ENCODE peak calls at places on chromosomes 1 and 21, in four cellular contexts. B is K562, K is HepG2, X is GM12878. D is an unnamed sample. For H3K4me1, the result is how much of the 10 kb centered on the place peaks cover.

GRCh38 chr1:170730443-170730842 is 66.5 kb downstream of the PRRX1 start:
- DNase-seq in X (no peak), K (no peak), B (no peak), D (no peak)

GRCh38 chr1:1616045-1616821 is 933 bp downstream of the MIB2 start:
- DNase-seq in B (peak), X (no peak), K (no peak), D (peak)

GRCh38 chr1:224430511-224431113 is 4.0 kb downstream of the WDR26 start:
- DNase-seq in B (peak), X (no peak), K (peak), D (no peak)

GRCh38 chr1:55623339-55623738 is 408.2 kb upstream of the USP24 start:
- DNase-seq in B (peak), X (no peak), K (no peak), D (no peak)

GRCh38 chr1:21936366-21937031 is 611 bp downstream of the HSPG2 start:
- DNase-seq in B (peak), X (no peak), K (no peak), D (no peak)

GRCh38 chr1:34591751-34592629 is 162.9 kb upstream of the GJB5 start:
- DNase-seq in K (peak), B (peak), X (peak), D (no peak)

GRCh38 chr1:28759257-28759656 is 22.5 kb downstream of the YTHDF2 start:
- DNase-seq in K (no peak), X (no peak), B (no peak), D (no peak)

GRCh38 chr1:234581063-234581714 is 28.8 kb downstream of the IRF2BP2 start:
- DNase-seq in B (no peak), K (no peak), X (no peak), D (no peak)

GRCh38 chr1:41672173-41672572 is 187.7 kb upstream of the EDN2 start:
- DNase-seq in B (peak), X (no peak), K (no peak), D (no peak)

GRCh38 chr1:112465122-112465521 is 43.6 kb upstream of the WNT2B start:
- DNase-seq in B (no peak), K (no peak), X (no peak), D (no peak)

GRCh38 chr1:156106624-156107488 is 7.7 kb upstream of the LMNA start:
- DNase-seq in X (no peak), B (peak), K (no peak), D (peak)

GRCh38 chr1:41640756-41641482 is 156.4 kb upstream of the EDN2 start:
- DNase-seq in X (no peak), K (no peak), B (no peak), D (no peak)

GRCh38 chr1:197140123-197140522 is 6.3 kb downstream of the ASPM start:
- DNase-seq in K (no peak), B (no peak), X (no peak), D (no peak)

GRCh38 chr1:41547336-41547735 is 62.9 kb upstream of the EDN2 start:
- DNase-seq in X (no peak), K (no peak), B (no peak), D (no peak)

GRCh38 chr1:40876891-40877290 is 14.7 kb upstream of the CITED4 start:
- DNase-seq in B (no peak), K (no peak), X (no peak), D (no peak)

GRCh38 chr21:25838809-25839208 is 104.0 kb downstream of the GABPA start:
- DNase-seq in K (no peak), X (no peak), B (no peak), D (no peak)

GRCh38 chr1:92943515-92943873 is 17.8 kb downstream of the DIPK1A start:
- DNase-seq in K (no peak), B (no peak), X (no peak), D (no peak)

GRCh38 chr1:167693425-167694045 is 28.2 kb upstream of the MPZL1 start:
- DNase-seq in K (no peak), X (no peak), B (no peak), D (no peak)

GRCh38 chr1:227944066-227944930 is 3.4 kb downstream of the WNT9A start:
- DNase-seq in X (no peak), B (no peak), K (no peak), D (no peak)

GRCh38 chr1:11783556-11783955 is 21.6 kb downstream of the C1orf167 start:
- DNase-seq in B (no peak), X (no peak), K (no peak), D (no peak)

GRCh38 chr1:11787251-11787803 is 18.4 kb downstream of the MTHFR start:
- DNase-seq in B (peak), K (no peak), X (no peak), D (no peak)

GRCh38 chr1:11784256-11784992 is 21.3 kb downstream of the MTHFR start:
- DNase-seq in K (no peak), X (no peak), B (no peak), D (no peak)

GRCh38 chr1:11786168-11786567 is 19.6 kb downstream of the MTHFR start:
- DNase-seq in X (no peak), K (no peak), B (peak), D (no peak)

GRCh38 chr1:11784993-11785769 is 20.6 kb downstream of the MTHFR start:
- DNase-seq in X (no peak), K (peak), B (peak), D (peak)
- H3K4me1 ChIP-seq in X (under half), K (under half), B (under half), D (under half)

GRCh38 chr1:236862615-236863211 is 67.6 kb downstream of the MTR start:
- DNase-seq in X (no peak), K (peak), B (no peak), D (no peak)
- TF ChIP-seq GABPA in X (no peak), K (no peak), B (no peak), D (no peak)

GRCh38 chr21:28439246-28439645 is 553.4 kb downstream of the LTN1 start:
- DNase-seq in X (no peak), B (no peak), K (no peak), D (no peak)

GRCh38 chr21:28431022-28431421 is 561.7 kb downstream of the LTN1 start:
- DNase-seq in B (no peak), X (no peak), K (no peak), D (no peak)

GRCh38 chr21:28439852-28440251 is 552.8 kb downstream of the LTN1 start:
- DNase-seq in X (no peak), B (no peak), K (no peak), D (no peak)

GRCh38 chr21:28431527-28432200 is 561.0 kb downstream of the LTN1 start:
- DNase-seq in B (no peak), K (no peak), X (no peak), D (no peak)

GRCh38 chr21:28436286-28436932 is 556.3 kb downstream of the LTN1 start:
- DNase-seq in B (no peak), X (no peak), K (no peak), D (no peak)
- TF ChIP-seq RFX5 in B (no peak), X (no peak), K (no peak), D (no peak)

GRCh38 chr1:160105155-160105554 is 6.7 kb upstream of the IGSF8 start:
- DNase-seq in K (no peak), B (no peak), X (no peak), D (no peak)

GRCh38 chr1:160101037-160101716 is 2.8 kb upstream of the IGSF8 start:
- DNase-seq in X (no peak), K (peak), B (peak), D (peak)

GRCh38 chr1:160101717-160102522 is 3.5 kb upstream of the IGSF8 start:
- DNase-seq in B (no peak), X (no peak), K (no peak), D (no peak)

GRCh38 chr1:160104520-160104885 is 6.1 kb upstream of the IGSF8 start:
- DNase-seq in X (no peak), B (no peak), K (no peak), D (no peak)

GRCh38 chr1:160103658-160104519 is 5.5 kb upstream of the IGSF8 start:
- DNase-seq in B (no peak), K (no peak), X (no peak), D (no peak)
- H3K4me1 ChIP-seq in B (under half), K (half or more), X (under half), D (under half)

DNA sequence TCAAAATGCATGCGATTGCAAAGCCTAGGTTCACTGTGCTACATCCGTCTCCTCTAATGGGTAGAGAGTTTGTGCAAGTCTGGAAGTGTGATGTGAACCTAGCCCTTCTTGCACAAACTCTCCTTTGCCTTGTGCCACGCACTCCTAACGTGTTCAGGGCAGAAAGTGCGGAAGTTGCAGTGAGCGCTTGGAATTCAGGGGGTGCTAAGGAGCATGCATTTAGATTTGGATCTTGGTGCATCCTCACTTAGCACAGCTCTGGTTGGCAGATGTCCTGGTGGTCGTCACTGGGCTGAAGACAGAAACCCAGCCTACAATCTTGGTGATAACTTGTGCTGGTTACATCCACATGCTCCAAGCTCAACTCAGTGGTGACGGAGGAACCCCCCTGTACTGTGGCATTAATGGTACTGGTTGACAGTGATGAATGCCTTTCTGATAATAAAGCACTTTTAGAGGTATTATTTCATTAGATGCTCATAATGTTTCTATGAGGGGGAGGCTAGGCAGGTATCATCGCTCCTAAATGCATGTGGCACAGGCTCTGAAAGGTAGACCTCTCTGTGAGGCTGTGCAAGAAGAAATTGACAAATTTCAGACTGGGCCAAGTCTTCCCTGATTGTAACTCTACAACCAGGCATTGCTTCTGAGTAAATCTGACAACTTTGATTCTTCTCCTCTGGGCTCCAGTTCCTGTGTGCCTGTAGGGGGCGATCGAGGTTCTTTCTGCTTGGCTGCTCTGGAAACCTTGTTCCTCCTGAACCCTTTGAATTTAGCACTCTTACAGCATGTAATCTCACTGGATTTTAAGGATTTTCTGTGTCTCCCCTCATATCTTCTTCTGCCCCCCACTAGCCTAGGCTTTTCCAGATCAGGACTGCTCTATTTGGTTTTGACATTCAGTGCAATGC is 40.6 kb downstream of the MAPKAPK2 start:
- DNase-seq in K (peak), X (no peak), B (peak), D (peak)
- TF ChIP-seq GABPA in K (no peak), X (no peak), B (no peak), D (no peak)

GRCh38 chr1:229558460-229559335 is at the start of gene ABCB10:
- DNase-seq in B (peak), K (peak), X (peak), D (peak)

GRCh38 chr1:229557214-229557850 is 1.2 kb downstream of the ABCB10 start:
- DNase-seq in K (peak), X (no peak), B (peak), D (no peak)

GRCh38 chr1:229556551-229556950 is 2.0 kb downstream of the ABCB10 start:
- DNase-seq in B (peak), K (peak), X (no peak), D (no peak)

GRCh38 chr1:229554886-229555621 is 3.5 kb downstream of the ABCB10 start:
- DNase-seq in X (no peak), K (no peak), B (peak), D (no peak)

GRCh38 chr1:229557913-229558414 is 543 bp downstream of the ABCB10 start:
- DNase-seq in B (peak), K (peak), X (no peak), D (peak)
- TF ChIP-seq RFX5 in B (no peak), K (no peak), X (no peak), D (no peak)

GRCh38 chr1:61284933-61285332 is 202.6 kb downstream of the NFIA start:
- DNase-seq in K (no peak), X (no peak), B (no peak), D (no peak)
- H3K4me1 ChIP-seq in K (under half), X (under half), B (under half), D (under half)

GRCh38 chr1:225845097-225845496 is 35.2 kb downstream of the EPHX1 start:
- DNase-seq in K (no peak), X (no peak), B (no peak), D (no peak)
- TF ChIP-seq GABPA in K (no peak), X (no peak), B (no peak), D (no peak)

DNA sequence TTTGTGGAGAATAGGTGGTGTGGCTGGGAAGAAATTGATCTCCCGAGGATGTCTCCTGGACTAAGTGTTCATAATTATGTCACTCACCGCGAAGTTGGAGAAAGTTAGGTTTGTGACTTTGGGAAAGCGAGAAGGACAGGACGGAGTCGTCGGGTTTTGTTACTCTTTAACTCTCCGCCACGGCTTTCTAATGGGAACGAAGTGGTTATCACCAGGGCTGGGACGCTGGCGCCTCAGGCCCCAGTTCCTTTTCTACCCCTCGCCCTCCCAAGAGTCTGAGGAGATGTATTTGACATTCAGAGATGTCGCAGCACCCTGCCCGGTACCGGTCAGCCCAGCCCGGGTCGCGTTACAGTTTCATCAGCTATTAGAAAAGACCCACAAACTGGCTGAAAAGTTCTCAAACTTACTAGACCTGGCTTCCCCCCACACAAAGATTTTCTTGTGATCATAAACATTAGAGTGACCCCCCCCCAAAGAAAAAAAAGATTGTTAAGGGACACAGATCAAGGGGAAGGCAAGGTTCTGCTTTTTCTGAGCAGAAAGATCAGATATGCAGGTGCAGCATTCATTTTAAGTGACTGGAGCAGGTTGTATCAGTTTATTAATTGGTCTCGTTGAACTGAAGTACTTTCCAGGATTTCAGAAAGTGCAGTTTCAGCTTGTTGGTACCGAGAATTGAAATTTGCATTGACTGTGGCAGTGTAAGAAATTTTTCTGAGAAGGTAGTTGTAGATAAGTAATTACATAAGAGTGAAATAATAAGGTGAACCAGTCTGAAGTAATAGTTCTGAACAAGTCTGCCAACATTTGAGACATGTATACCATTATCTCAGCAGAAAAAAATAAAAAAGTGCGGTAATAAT is 881 bp upstream of the ZBTB18 start:
- DNase-seq in X (no peak), B (no peak), K (no peak), D (no peak)
- TF ChIP-seq RFX5 in X (no peak), B (no peak), K (no peak), D (no peak)

D was measured in SK-N-SH.